ENCODE peak calls at places on chromosomes 2 and 18, in five cellular contexts. I is dorsolateral prefrontal cortex, O is neural crest cell, A is fibroblast of pulmonary artery, E is 8988T. J is an unnamed sample.

GRCh38 chr2:62724106-62724505 is 18.6 kb downstream of the EHBP1 start:
- DNase-seq in I (no peak), O (no peak), A (peak; percentile 13), E (no peak), J (no peak)

GRCh38 chr18:32422185-32422584 is 48.5 kb downstream of the GAREM1 start:
- DNase-seq in I (no peak), O (no peak), A (no peak), E (no peak), J (no peak)

GRCh38 chr2:66305714-66306113 is 129.2 kb upstream of the MEIS1 start:
- DNase-seq in I (peak; percentile 60), O (peak; percentile 22), A (peak; percentile 4), E (no peak), J (no peak)

GRCh38 chr18:59096098-59096779 is 43.4 kb upstream of the SEC11C start:
- DNase-seq in I (no peak), O (no peak), A (no peak), E (no peak), J (no peak)

GRCh38 chr2:68151037-68151436 is 6.7 kb upstream of the PNO1 start:
- DNase-seq in I (no peak), O (no peak), A (peak; percentile 21), E (no peak), J (peak; percentile 66)

GRCh38 chr2:110865188-110865587 is 132.8 kb downstream of the ACOXL start:
- DNase-seq in I (no peak), O (no peak), A (no peak), E (no peak), J (no peak)

GRCh38 chr2:24452499-24452878 is 38.6 kb upstream of the NCOA1 start:
- DNase-seq in I (no peak), O (no peak), A (no peak), E (no peak), J (no peak)

GRCh38 chr2:223075301-223076270 is 23.6 kb downstream of the KCNE4 start:
- DNase-seq in I (no peak), O (no peak), A (no peak), E (no peak), J (no peak)

GRCh38 chr18:61554946-61555361 is 221.7 kb downstream of the CDH20 start:
- DNase-seq in I (no peak), O (no peak), A (no peak), E (no peak), J (no peak)

GRCh38 chr18:13558132-13558531 is 168.2 kb downstream of the FAM210A start:
- DNase-seq in I (no peak), O (peak; percentile 31), A (peak; percentile 39), E (peak; percentile 74), J (peak; percentile 92)